ENCODE peak calls at places on chromosomes 13 and 19, in ten cellular contexts. S is testis, A is sigmoid colon, J is stomach, Z is HCT116, W is adrenal gland, M is ovary, N is right lobe of liver, K is A549, E is IMR-90. I is an unnamed sample.
A peak's percentile ranks its signal among the peaks of the same experiment; 100 is the strongest.

GRCh38 chr13:112965103-112965502 is 3.9 kb upstream of the MCF2L start:
- DNase-seq in N (peak; percentile 19), K (no peak), M (no peak), W (peak; percentile 11), J (no peak), S (no peak), E (no peak), Z (no peak), A (peak; percentile 60), I (no peak)

GRCh38 chr19:19315444-19315843 is 4.9 kb downstream of the SUGP1 start:
- DNase-seq in J (no peak), M (no peak), S (no peak), K (no peak), E (no peak), N (no peak), W (no peak), Z (no peak), A (no peak), I (no peak)

GRCh38 chr13:46164661-46165060 is 17.3 kb downstream of the LCP1 start:
- DNase-seq in E (no peak), N (no peak), K (no peak), J (no peak), S (no peak), Z (no peak), W (no peak), M (no peak), A (no peak), I (no peak)

GRCh38 chr13:105139380-105140285 is 1395.8 kb downstream of the EFNB2 start:
- DNase-seq in K (peak; percentile 52), W (peak; percentile 21), N (peak; percentile 18), S (peak; percentile 29), E (peak; percentile 62), Z (peak; percentile 44), J (peak; percentile 27), A (peak; percentile 56), M (no peak), I (peak; percentile 47)

GRCh38 chr13:41564046-41564445 is 106.7 kb downstream of the RGCC start:
- DNase-seq in N (no peak), Z (no peak), E (no peak), S (no peak), M (no peak), A (no peak), K (no peak), J (no peak), W (no peak), I (no peak)

GRCh38 chr13:49419292-49419691 is 24.6 kb downstream of the CAB39L start:
- DNase-seq in K (no peak), J (no peak), S (peak; percentile 50), N (no peak), W (peak; percentile 82), E (peak; percentile 52), M (peak; percentile 65), Z (no peak), A (no peak), I (no peak)

GRCh38 chr19:33683881-33684549 is 62.3 kb downstream of the CHST8 start:
- DNase-seq in A (peak; percentile 44), M (no peak), J (no peak), W (peak; percentile 71), N (peak; percentile 42), Z (no peak), E (peak; percentile 18), S (peak; percentile 57), K (peak; percentile 51), I (peak; percentile 62)

GRCh38 chr19:47626238-47626637 is 17.3 kb downstream of the BICRA start:
- DNase-seq in M (no peak), J (no peak), E (no peak), A (no peak), N (no peak), W (no peak), Z (no peak), S (no peak), K (no peak), I (no peak)

DNA sequence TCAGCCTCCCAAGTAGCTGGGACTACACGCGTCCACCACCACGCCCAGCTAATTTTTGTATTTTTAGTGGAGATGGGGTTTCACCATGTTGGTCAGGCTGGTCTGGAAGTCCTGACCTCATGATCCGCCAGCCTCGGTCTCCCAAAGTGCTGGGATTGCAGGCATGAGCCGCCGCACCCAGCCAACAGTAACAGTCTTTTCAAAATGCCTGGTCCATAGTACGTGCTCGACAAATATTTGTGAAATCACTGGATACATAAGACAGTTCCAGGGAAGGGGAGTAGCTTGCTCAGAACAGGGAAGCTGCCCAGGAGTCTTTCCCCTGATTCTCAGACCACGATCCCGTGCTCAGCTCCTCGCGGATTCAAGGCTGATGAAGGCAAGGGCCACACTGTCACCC is 30.5 kb downstream of the CACNG6 start:
- DNase-seq in E (no peak), W (no peak), A (no peak), M (no peak), Z (no peak), S (no peak), N (no peak), K (no peak), J (no peak), I (no peak)
- H3K4me1 ChIP-seq in E (no peaks in the 10 kb centered on the region), W (no peaks in the 10 kb centered on the region), A (no peaks in the 10 kb centered on the region), M (no peaks in the 10 kb centered on the region), Z (peaks cover 25% of the 10 kb centered on the region), S (no peaks in the 10 kb centered on the region), N (no peaks in the 10 kb centered on the region), K (peaks cover 40% of the 10 kb centered on the region), J (peaks cover 38% of the 10 kb centered on the region), I (no peaks in the 10 kb centered on the region)

GRCh38 chr19:55640577-55641375 is at the start of gene ZNF580:
- DNase-seq in E (peak; percentile 78), Z (no peak), A (peak; percentile 83), W (peak; percentile 68), K (peak; percentile 77), N (peak; percentile 68), M (peak; percentile 74), S (peak; percentile 61), J (peak; percentile 63), I (peak; percentile 84)
- TF ChIP-seq POLR2A in E (no peak), Z (peak; percentile 22), A (no peak), W (no peak), K (peak; percentile 47), N (peak; percentile 9), M (peak; percentile 14), S (no peak), J (no peak), I (peak; percentile 29)

GRCh38 chr19:15260939-15261338 is 28.7 kb upstream of the EPHX3 start:
- DNase-seq in E (no peak), W (no peak), Z (no peak), A (no peak), J (no peak), K (peak; percentile 39), N (no peak), S (no peak), M (no peak), I (no peak)
- TF ChIP-seq CTCF in E (peak; percentile 40), W (no peak), Z (peak; percentile 50), A (no peak), J (no peak), K (peak; percentile 25), N (no peak), S (peak; percentile 20), M (no peak), I (no peak)

GRCh38 chr19:13012390-13012689 is 17.1 kb downstream of the NFIX start:
- DNase-seq in A (no peak), W (no peak), Z (no peak), J (no peak), M (no peak), E (no peak), S (no peak), K (no peak), N (no peak), I (no peak)
- H3K4me1 ChIP-seq in A (peaks cover 100% of the 10 kb centered on the region), W (peaks cover 20% of the 10 kb centered on the region), Z (peaks cover 23% of the 10 kb centered on the region), J (peaks cover 100% of the 10 kb centered on the region), M (peaks cover 59% of the 10 kb centered on the region), E (peaks cover 23% of the 10 kb centered on the region), S (peaks cover 63% of the 10 kb centered on the region), K (no peaks in the 10 kb centered on the region), N (no peaks in the 10 kb centered on the region), I (peaks cover 86% of the 10 kb centered on the region)

DNA sequence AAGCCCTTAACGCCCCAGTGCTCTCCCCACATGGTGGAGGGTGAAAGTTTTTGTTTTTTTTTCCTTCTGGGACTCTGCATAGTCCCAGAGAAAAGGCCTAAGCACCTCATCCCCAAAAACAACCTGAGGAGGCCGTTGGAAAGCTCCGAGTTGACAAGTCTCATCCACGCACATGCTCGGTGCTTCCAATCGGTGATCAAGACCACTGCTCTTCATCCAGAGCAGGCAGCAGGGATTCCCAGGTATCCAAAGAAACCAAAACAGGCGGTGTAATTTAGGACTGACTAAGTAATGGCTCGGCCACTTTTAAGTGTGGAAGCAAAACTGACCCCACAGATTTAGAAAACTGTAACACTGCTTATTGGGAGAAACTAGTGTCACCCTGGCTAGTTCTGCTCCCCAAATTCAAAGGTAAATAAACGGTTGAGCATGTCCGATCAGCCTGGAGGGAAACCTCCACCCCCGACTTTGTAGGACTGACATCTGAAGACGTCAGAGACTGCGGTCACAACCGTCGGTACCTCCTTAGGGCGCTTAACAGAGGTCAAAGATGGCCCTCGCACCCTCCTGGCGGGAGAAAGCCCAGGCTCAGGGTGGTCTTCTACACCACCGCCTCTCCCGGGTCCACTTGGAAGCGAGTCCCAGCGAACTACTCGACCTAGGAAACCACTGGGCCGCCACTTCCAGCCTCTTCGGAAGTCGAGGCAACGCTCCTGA is 997 bp upstream of the ZNF446 start:
- DNase-seq in J (no peak), M (no peak), S (no peak), Z (no peak), N (no peak), K (no peak), W (no peak), A (no peak), E (no peak), I (no peak)
- TF ChIP-seq POLR2A in J (no peak), M (no peak), S (no peak), Z (peak; percentile 21), N (no peak), K (no peak), W (no peak), A (no peak), E (no peak), I (no peak)

GRCh38 chr13:33740134-33740538 is 77.8 kb upstream of the RFC3 start:
- DNase-seq in K (no peak), Z (no peak), A (no peak), J (no peak), S (no peak), N (no peak), W (no peak), E (peak; percentile 32), M (no peak), I (no peak)
- TF ChIP-seq CTCF in K (no peak), Z (no peak), A (no peak), J (no peak), S (no peak), N (no peak), W (no peak), E (no peak), M (no peak), I (no peak)

GRCh38 chr19:6745965-6746364 is 6.5 kb downstream of the TRIP10 start:
- DNase-seq in S (no peak), Z (no peak), M (no peak), J (no peak), E (no peak), N (no peak), A (no peak), W (no peak), K (no peak), I (no peak)
- H3K4me1 ChIP-seq in S (peaks cover 21% of the 10 kb centered on the region), Z (peaks cover 48% of the 10 kb centered on the region), M (peaks cover 14% of the 10 kb centered on the region), J (peaks cover 49% of the 10 kb centered on the region), E (peaks cover 27% of the 10 kb centered on the region), N (no peaks in the 10 kb centered on the region), A (peaks cover 47% of the 10 kb centered on the region), W (peaks cover 25% of the 10 kb centered on the region), K (peaks cover 66% of the 10 kb centered on the region), I (peaks cover 33% of the 10 kb centered on the region)

GRCh38 chr19:524062-524674 is 7.4 kb upstream of the CDC34 start:
- DNase-seq in N (peak; percentile 23), W (no peak), M (no peak), Z (no peak), A (peak; percentile 67), S (no peak), J (no peak), K (no peak), E (peak; percentile 49), I (no peak)
- TF ChIP-seq POLR2A in N (no peak), W (no peak), M (no peak), Z (no peak), A (no peak), S (no peak), J (no peak), K (no peak), E (no peak), I (no peak)